ENCODE peak calls at places on chromosomes 1 and 21, in six cellular contexts. One of them, this sample, is unnamed.
A peak's percentile ranks its signal among the peaks of the same experiment; 100 is the strongest.

GRCh38 chr1:150363426-150364230 is at the start of gene RPRD2:
- DNase-seq in DND-41: peak; percentile 100
- DNase-seq in LNCaP clone FGC: peak; percentile 98
- DNase-seq in IMR-90: peak; percentile 99
- DNase-seq in mucosa of descending colon: peak; percentile 98
- DNase-seq in OCI-LY7: peak; percentile 100
- DNase-seq in this sample: peak; percentile 100

GRCh38 chr1:20603473-20604464 is 14.9 kb downstream of the CDA start:
- DNase-seq in DND-41: no peak
- DNase-seq in LNCaP clone FGC: no peak
- DNase-seq in IMR-90: peak; percentile 96
- DNase-seq in mucosa of descending colon: no peak
- DNase-seq in OCI-LY7: no peak
- DNase-seq in this sample: peak; percentile 65

GRCh38 chr1:110606784-110607662 is 865 bp upstream of the KCNA2 start:
- DNase-seq in DND-41: no peak
- DNase-seq in LNCaP clone FGC: no peak
- DNase-seq in IMR-90: no peak
- DNase-seq in mucosa of descending colon: no peak
- DNase-seq in OCI-LY7: no peak
- DNase-seq in this sample: no peak

GRCh38 chr1:89199515-89199914 is 773 bp upstream of the GBP4 start:
- DNase-seq in DND-41: no peak
- DNase-seq in LNCaP clone FGC: no peak
- DNase-seq in IMR-90: no peak
- DNase-seq in mucosa of descending colon: no peak
- DNase-seq in OCI-LY7: no peak
- DNase-seq in this sample: no peak

GRCh38 chr1:229147086-229147485 is 123.8 kb upstream of the RAB4A start:
- DNase-seq in DND-41: no peak
- DNase-seq in LNCaP clone FGC: no peak
- DNase-seq in IMR-90: no peak
- DNase-seq in mucosa of descending colon: no peak
- DNase-seq in OCI-LY7: no peak
- DNase-seq in this sample: no peak

GRCh38 chr1:116951175-116951935 is 41.6 kb downstream of the PTGFRN start:
- DNase-seq in DND-41: no peak
- DNase-seq in LNCaP clone FGC: no peak
- DNase-seq in IMR-90: peak; percentile 7
- DNase-seq in mucosa of descending colon: peak; percentile 37
- DNase-seq in OCI-LY7: no peak
- DNase-seq in this sample: peak; percentile 33

GRCh38 chr1:22539510-22540118 is 23.7 kb upstream of the EPHA8 start:
- DNase-seq in DND-41: peak; percentile 43
- DNase-seq in LNCaP clone FGC: no peak
- DNase-seq in IMR-90: no peak
- DNase-seq in mucosa of descending colon: no peak
- DNase-seq in OCI-LY7: peak; percentile 54
- DNase-seq in this sample: no peak

GRCh38 chr1:58155418-58156123 is 391.0 kb downstream of the OMA1 start:
- DNase-seq in DND-41: no peak
- DNase-seq in LNCaP clone FGC: peak; percentile 15
- DNase-seq in IMR-90: no peak
- DNase-seq in mucosa of descending colon: peak; percentile 21
- DNase-seq in OCI-LY7: peak; percentile 2
- DNase-seq in this sample: no peak

DNA sequence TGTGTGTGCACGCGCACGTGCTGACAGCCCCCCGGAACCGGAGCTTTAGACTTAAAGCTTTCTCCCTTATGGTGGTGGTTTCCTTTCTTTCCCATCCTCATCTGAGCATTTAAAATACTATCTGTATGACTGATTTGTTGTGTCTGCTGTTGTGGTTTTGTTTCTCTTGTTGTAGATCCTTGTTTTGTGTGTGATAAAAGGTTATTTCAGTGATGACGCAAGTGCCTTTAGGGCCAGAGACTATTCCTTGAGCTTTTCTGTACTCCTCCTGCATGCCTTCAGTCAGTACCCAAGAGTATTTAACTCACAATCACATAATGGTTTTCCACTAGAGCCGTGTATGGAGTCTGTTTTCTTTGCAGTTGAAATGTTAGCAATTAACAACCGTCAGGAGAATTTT is 45.4 kb downstream of the LCA5L start:
- DNase-seq in DND-41: no peak
- DNase-seq in LNCaP clone FGC: no peak
- DNase-seq in IMR-90: no peak
- DNase-seq in mucosa of descending colon: no peak
- DNase-seq in OCI-LY7: no peak
- DNase-seq in this sample: no peak
- TF ChIP-seq CTCF in DND-41: no peak
- TF ChIP-seq CTCF in LNCaP clone FGC: no peak
- TF ChIP-seq CTCF in IMR-90: no peak
- TF ChIP-seq CTCF in mucosa of descending colon: no peak
- TF ChIP-seq CTCF in OCI-LY7: no peak
- TF ChIP-seq CTCF in this sample: no peak

GRCh38 chr1:198641506-198641905 is 2.7 kb downstream of the PTPRC start:
- DNase-seq in DND-41: no peak
- DNase-seq in LNCaP clone FGC: no peak
- DNase-seq in IMR-90: peak; percentile 43
- DNase-seq in mucosa of descending colon: no peak
- DNase-seq in OCI-LY7: peak; percentile 54
- DNase-seq in this sample: no peak

GRCh38 chr1:198641966-198642656 is 3.3 kb downstream of the PTPRC start:
- DNase-seq in DND-41: no peak
- DNase-seq in LNCaP clone FGC: no peak
- DNase-seq in IMR-90: no peak
- DNase-seq in mucosa of descending colon: no peak
- DNase-seq in OCI-LY7: no peak
- DNase-seq in this sample: no peak

GRCh38 chr1:198639581-198640235 is 868 bp downstream of the PTPRC start:
- DNase-seq in DND-41: no peak
- DNase-seq in LNCaP clone FGC: no peak
- DNase-seq in IMR-90: no peak
- DNase-seq in mucosa of descending colon: no peak
- DNase-seq in OCI-LY7: peak; percentile 61
- DNase-seq in this sample: no peak

GRCh38 chr1:198643827-198644226 is 5.0 kb downstream of the PTPRC start:
- DNase-seq in DND-41: no peak
- DNase-seq in LNCaP clone FGC: no peak
- DNase-seq in IMR-90: no peak
- DNase-seq in mucosa of descending colon: no peak
- DNase-seq in OCI-LY7: no peak
- DNase-seq in this sample: no peak

GRCh38 chr1:198643001-198643400 is 4.2 kb downstream of the PTPRC start:
- DNase-seq in DND-41: no peak
- DNase-seq in LNCaP clone FGC: no peak
- DNase-seq in IMR-90: no peak
- DNase-seq in mucosa of descending colon: no peak
- DNase-seq in OCI-LY7: no peak
- DNase-seq in this sample: no peak
- H3K4me3 ChIP-seq in DND-41: no peak overlapping the region
- H3K4me3 ChIP-seq in LNCaP clone FGC: no peak overlapping the region
- H3K4me3 ChIP-seq in IMR-90: no peak overlapping the region
- H3K4me3 ChIP-seq in mucosa of descending colon: no peak overlapping the region
- H3K4me3 ChIP-seq in OCI-LY7: peak overlapping the region; percentile 87
- H3K4me3 ChIP-seq in this sample: no peak overlapping the region

GRCh38 chr1:161098161-161099068 is at the start of gene KLHDC9:
- DNase-seq in DND-41: peak; percentile 89
- DNase-seq in LNCaP clone FGC: peak; percentile 85
- DNase-seq in IMR-90: peak; percentile 54
- DNase-seq in mucosa of descending colon: peak; percentile 90
- DNase-seq in OCI-LY7: peak; percentile 86
- DNase-seq in this sample: peak; percentile 79
- TF ChIP-seq CTCF in DND-41: peak; percentile 26
- TF ChIP-seq CTCF in LNCaP clone FGC: peak; percentile 4
- TF ChIP-seq CTCF in IMR-90: no peak
- TF ChIP-seq CTCF in mucosa of descending colon: peak; percentile 8
- TF ChIP-seq CTCF in OCI-LY7: no peak
- TF ChIP-seq CTCF in this sample: peak; percentile 5

GRCh38 chr1:246032984-246033383 is 474.1 kb downstream of the SMYD3 start:
- DNase-seq in DND-41: no peak
- DNase-seq in LNCaP clone FGC: no peak
- DNase-seq in IMR-90: no peak
- DNase-seq in mucosa of descending colon: no peak
- DNase-seq in OCI-LY7: no peak
- DNase-seq in this sample: peak; percentile 91

GRCh38 chr1:246034630-246035029 is 472.4 kb downstream of the SMYD3 start:
- DNase-seq in DND-41: no peak
- DNase-seq in LNCaP clone FGC: no peak
- DNase-seq in IMR-90: no peak
- DNase-seq in mucosa of descending colon: no peak
- DNase-seq in OCI-LY7: no peak
- DNase-seq in this sample: no peak

GRCh38 chr1:246037832-246038231 is 469.2 kb downstream of the SMYD3 start:
- DNase-seq in DND-41: no peak
- DNase-seq in LNCaP clone FGC: peak; percentile 81
- DNase-seq in IMR-90: no peak
- DNase-seq in mucosa of descending colon: no peak
- DNase-seq in OCI-LY7: no peak
- DNase-seq in this sample: no peak

GRCh38 chr1:246036175-246036574 is 470.9 kb downstream of the SMYD3 start:
- DNase-seq in DND-41: no peak
- DNase-seq in LNCaP clone FGC: no peak
- DNase-seq in IMR-90: peak; percentile 21
- DNase-seq in mucosa of descending colon: no peak
- DNase-seq in OCI-LY7: no peak
- DNase-seq in this sample: no peak

GRCh38 chr1:246035060-246035531 is 472.0 kb downstream of the SMYD3 start:
- DNase-seq in DND-41: no peak
- DNase-seq in LNCaP clone FGC: no peak
- DNase-seq in IMR-90: peak; percentile 23
- DNase-seq in mucosa of descending colon: no peak
- DNase-seq in OCI-LY7: no peak
- DNase-seq in this sample: peak; percentile 39
- H3K4me3 ChIP-seq in DND-41: no peak overlapping the region
- H3K4me3 ChIP-seq in LNCaP clone FGC: no peak overlapping the region
- H3K4me3 ChIP-seq in IMR-90: no peak overlapping the region
- H3K4me3 ChIP-seq in mucosa of descending colon: no peak overlapping the region
- H3K4me3 ChIP-seq in OCI-LY7: no peak overlapping the region
- H3K4me3 ChIP-seq in this sample: no peak overlapping the region

DNA sequence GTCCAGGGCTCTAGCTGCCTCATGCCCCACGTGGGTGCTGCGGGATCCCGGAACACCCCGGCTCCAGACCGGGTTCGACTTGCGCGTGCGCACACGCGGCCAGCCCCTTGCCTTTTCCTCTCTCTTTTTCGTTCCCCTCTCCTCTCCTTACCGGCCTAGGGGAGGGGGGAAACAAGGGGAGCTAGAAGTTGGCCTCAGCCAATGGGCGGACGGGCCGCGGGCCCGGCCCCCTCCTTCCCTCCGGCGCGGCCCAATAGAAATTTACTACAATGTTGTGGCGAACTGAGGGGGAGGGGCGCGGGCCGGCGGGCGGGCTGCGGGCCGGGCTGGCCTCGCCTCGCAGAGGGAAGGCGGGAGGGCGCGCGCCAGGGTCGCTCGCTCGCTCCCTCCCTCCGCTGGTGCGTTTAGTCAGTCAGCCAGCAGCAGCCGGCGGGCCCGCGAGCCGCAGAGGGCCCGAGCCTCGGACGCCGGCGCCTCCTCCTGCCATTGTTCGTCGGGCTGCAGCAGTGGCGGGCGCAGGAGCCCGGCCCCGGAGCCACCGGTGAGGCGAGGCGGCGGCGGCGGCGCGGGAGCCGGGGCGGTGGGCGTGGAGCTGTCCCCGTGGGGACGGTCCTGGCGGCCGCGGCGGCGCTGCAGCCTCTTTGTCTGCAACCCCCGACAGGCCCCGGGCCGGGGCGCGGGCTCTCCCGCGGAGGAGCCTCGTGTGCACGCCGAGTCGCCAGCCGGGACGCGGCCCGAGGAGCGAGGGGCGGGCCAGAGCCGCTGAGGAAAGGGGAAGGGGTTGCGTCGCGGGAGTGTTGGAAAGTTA is at the start of gene EPB41:
- DNase-seq in DND-41: peak; percentile 98
- DNase-seq in LNCaP clone FGC: peak; percentile 78
- DNase-seq in IMR-90: peak; percentile 88
- DNase-seq in mucosa of descending colon: peak; percentile 93
- DNase-seq in OCI-LY7: peak; percentile 97
- DNase-seq in this sample: peak; percentile 86
- TF ChIP-seq CTCF in DND-41: no peak
- TF ChIP-seq CTCF in LNCaP clone FGC: no peak
- TF ChIP-seq CTCF in IMR-90: no peak
- TF ChIP-seq CTCF in mucosa of descending colon: no peak
- TF ChIP-seq CTCF in OCI-LY7: no peak
- TF ChIP-seq CTCF in this sample: no peak

GRCh38 chr1:165826565-165826964 is 849 bp upstream of the UCK2 start:
- DNase-seq in DND-41: no peak
- DNase-seq in LNCaP clone FGC: no peak
- DNase-seq in IMR-90: no peak
- DNase-seq in mucosa of descending colon: no peak
- DNase-seq in OCI-LY7: no peak
- DNase-seq in this sample: no peak
- H3K4me3 ChIP-seq in DND-41: no peak overlapping the region
- H3K4me3 ChIP-seq in LNCaP clone FGC: peak overlapping the region; percentile 79
- H3K4me3 ChIP-seq in IMR-90: no peak overlapping the region
- H3K4me3 ChIP-seq in mucosa of descending colon: no peak overlapping the region
- H3K4me3 ChIP-seq in OCI-LY7: peak overlapping the region; percentile 84
- H3K4me3 ChIP-seq in this sample: no peak overlapping the region

This sample was measured in fibroblast of villous mesenchyme.